ENCODE peak calls at places on chromosomes 1 and 21, in nine cellular contexts. One of them, this sample, is unnamed.

GRCh38 chr21:45390121-45390751 is 14.7 kb upstream of the COL18A1 start:
- DNase-seq in GM12892: no peak
- DNase-seq in activated naive CD4-positive, alpha-beta T cell treated with Interleukin-2 at 50 U/mL for 16 hours: no peak
- DNase-seq in GM03348: no peak
- DNase-seq in RPMI8226: no peak
- DNase-seq in stimulated activated CD4-positive, alpha-beta T cell treated with anti-CD3 and anti-CD28 coated beads, TNF-alpha, amount 100 ng/mL, for 4 hours: no peak
- DNase-seq in naive B cell: no peak
- DNase-seq in amygdala: no peak
- DNase-seq in amniotic stem cell: no peak
- DNase-seq in this sample: no peak

GRCh38 chr1:39657923-39658485 is 13.9 kb downstream of the NT5C1A start:
- DNase-seq in GM12892: peak
- DNase-seq in activated naive CD4-positive, alpha-beta T cell treated with Interleukin-2 at 50 U/mL for 16 hours: peak
- DNase-seq in GM03348: peak
- DNase-seq in RPMI8226: peak
- DNase-seq in stimulated activated CD4-positive, alpha-beta T cell treated with anti-CD3 and anti-CD28 coated beads, TNF-alpha, amount 100 ng/mL, for 4 hours: peak
- DNase-seq in naive B cell: peak
- DNase-seq in amygdala: peak
- DNase-seq in amniotic stem cell: peak
- DNase-seq in this sample: peak

GRCh38 chr1:225871374-225872074 is 10.7 kb downstream of the TMEM63A start:
- DNase-seq in GM12892: no peak
- DNase-seq in activated naive CD4-positive, alpha-beta T cell treated with Interleukin-2 at 50 U/mL for 16 hours: no peak
- DNase-seq in GM03348: no peak
- DNase-seq in RPMI8226: no peak
- DNase-seq in stimulated activated CD4-positive, alpha-beta T cell treated with anti-CD3 and anti-CD28 coated beads, TNF-alpha, amount 100 ng/mL, for 4 hours: no peak
- DNase-seq in naive B cell: no peak
- DNase-seq in amygdala: no peak
- DNase-seq in amniotic stem cell: no peak
- DNase-seq in this sample: no peak

GRCh38 chr1:235663628-235664027 is 14.0 kb upstream of the GNG4 start:
- DNase-seq in GM12892: no peak
- DNase-seq in activated naive CD4-positive, alpha-beta T cell treated with Interleukin-2 at 50 U/mL for 16 hours: no peak
- DNase-seq in GM03348: no peak
- DNase-seq in RPMI8226: peak
- DNase-seq in stimulated activated CD4-positive, alpha-beta T cell treated with anti-CD3 and anti-CD28 coated beads, TNF-alpha, amount 100 ng/mL, for 4 hours: no peak
- DNase-seq in naive B cell: no peak
- DNase-seq in amygdala: no peak
- DNase-seq in amniotic stem cell: no peak
- DNase-seq in this sample: no peak

GRCh38 chr1:178818416-178818815 is 52.5 kb downstream of the ANGPTL1 start:
- DNase-seq in GM12892: no peak
- DNase-seq in activated naive CD4-positive, alpha-beta T cell treated with Interleukin-2 at 50 U/mL for 16 hours: no peak
- DNase-seq in GM03348: peak
- DNase-seq in RPMI8226: no peak
- DNase-seq in stimulated activated CD4-positive, alpha-beta T cell treated with anti-CD3 and anti-CD28 coated beads, TNF-alpha, amount 100 ng/mL, for 4 hours: no peak
- DNase-seq in naive B cell: no peak
- DNase-seq in amygdala: no peak
- DNase-seq in amniotic stem cell: peak
- DNase-seq in this sample: peak

GRCh38 chr1:78145105-78145580 is 99.4 kb downstream of the GIPC2 start:
- DNase-seq in GM12892: no peak
- DNase-seq in activated naive CD4-positive, alpha-beta T cell treated with Interleukin-2 at 50 U/mL for 16 hours: peak
- DNase-seq in GM03348: peak
- DNase-seq in RPMI8226: peak
- DNase-seq in stimulated activated CD4-positive, alpha-beta T cell treated with anti-CD3 and anti-CD28 coated beads, TNF-alpha, amount 100 ng/mL, for 4 hours: peak
- DNase-seq in naive B cell: peak
- DNase-seq in amygdala: peak
- DNase-seq in amniotic stem cell: peak
- DNase-seq in this sample: peak

GRCh38 chr1:209885403-209886218 is 52.4 kb upstream of the SYT14 start:
- DNase-seq in GM12892: no peak
- DNase-seq in activated naive CD4-positive, alpha-beta T cell treated with Interleukin-2 at 50 U/mL for 16 hours: no peak
- DNase-seq in GM03348: no peak
- DNase-seq in RPMI8226: no peak
- DNase-seq in stimulated activated CD4-positive, alpha-beta T cell treated with anti-CD3 and anti-CD28 coated beads, TNF-alpha, amount 100 ng/mL, for 4 hours: no peak
- DNase-seq in naive B cell: no peak
- DNase-seq in amygdala: no peak
- DNase-seq in amniotic stem cell: no peak
- DNase-seq in this sample: no peak

GRCh38 chr1:7470904-7471638 is 300.0 kb upstream of the VAMP3 start:
- DNase-seq in GM12892: no peak
- DNase-seq in activated naive CD4-positive, alpha-beta T cell treated with Interleukin-2 at 50 U/mL for 16 hours: no peak
- DNase-seq in GM03348: peak
- DNase-seq in RPMI8226: peak
- DNase-seq in stimulated activated CD4-positive, alpha-beta T cell treated with anti-CD3 and anti-CD28 coated beads, TNF-alpha, amount 100 ng/mL, for 4 hours: no peak
- DNase-seq in naive B cell: no peak
- DNase-seq in amygdala: no peak
- DNase-seq in amniotic stem cell: peak
- DNase-seq in this sample: peak

GRCh38 chr1:228273720-228274451 is 66.0 kb downstream of the OBSCN start:
- DNase-seq in GM12892: no peak
- DNase-seq in activated naive CD4-positive, alpha-beta T cell treated with Interleukin-2 at 50 U/mL for 16 hours: no peak
- DNase-seq in GM03348: no peak
- DNase-seq in RPMI8226: no peak
- DNase-seq in stimulated activated CD4-positive, alpha-beta T cell treated with anti-CD3 and anti-CD28 coated beads, TNF-alpha, amount 100 ng/mL, for 4 hours: no peak
- DNase-seq in naive B cell: no peak
- DNase-seq in amygdala: no peak
- DNase-seq in amniotic stem cell: no peak
- DNase-seq in this sample: no peak

GRCh38 chr1:31372051-31372450 is 825 bp downstream of the FABP3 start:
- DNase-seq in GM12892: no peak
- DNase-seq in activated naive CD4-positive, alpha-beta T cell treated with Interleukin-2 at 50 U/mL for 16 hours: no peak
- DNase-seq in GM03348: no peak
- DNase-seq in RPMI8226: no peak
- DNase-seq in stimulated activated CD4-positive, alpha-beta T cell treated with anti-CD3 and anti-CD28 coated beads, TNF-alpha, amount 100 ng/mL, for 4 hours: no peak
- DNase-seq in naive B cell: no peak
- DNase-seq in amygdala: no peak
- DNase-seq in amniotic stem cell: no peak
- DNase-seq in this sample: no peak

GRCh38 chr21:23452384-23453083 is 2154.7 kb downstream of the MRPL39 start:
- DNase-seq in GM12892: no peak
- DNase-seq in activated naive CD4-positive, alpha-beta T cell treated with Interleukin-2 at 50 U/mL for 16 hours: no peak
- DNase-seq in GM03348: no peak
- DNase-seq in RPMI8226: peak
- DNase-seq in stimulated activated CD4-positive, alpha-beta T cell treated with anti-CD3 and anti-CD28 coated beads, TNF-alpha, amount 100 ng/mL, for 4 hours: no peak
- DNase-seq in naive B cell: peak
- DNase-seq in amygdala: no peak
- DNase-seq in amniotic stem cell: no peak
- DNase-seq in this sample: no peak

GRCh38 chr21:44518684-44519083 is 21.3 kb downstream of the KRTAP10-1 start:
- DNase-seq in GM12892: no peak
- DNase-seq in activated naive CD4-positive, alpha-beta T cell treated with Interleukin-2 at 50 U/mL for 16 hours: no peak
- DNase-seq in GM03348: no peak
- DNase-seq in RPMI8226: no peak
- DNase-seq in stimulated activated CD4-positive, alpha-beta T cell treated with anti-CD3 and anti-CD28 coated beads, TNF-alpha, amount 100 ng/mL, for 4 hours: no peak
- DNase-seq in naive B cell: no peak
- DNase-seq in amygdala: no peak
- DNase-seq in amniotic stem cell: no peak
- DNase-seq in this sample: no peak

GRCh38 chr1:24702511-24703293 is 42.5 kb upstream of the CLIC4 start:
- DNase-seq in GM12892: no peak
- DNase-seq in activated naive CD4-positive, alpha-beta T cell treated with Interleukin-2 at 50 U/mL for 16 hours: no peak
- DNase-seq in GM03348: no peak
- DNase-seq in RPMI8226: no peak
- DNase-seq in stimulated activated CD4-positive, alpha-beta T cell treated with anti-CD3 and anti-CD28 coated beads, TNF-alpha, amount 100 ng/mL, for 4 hours: no peak
- DNase-seq in naive B cell: no peak
- DNase-seq in amygdala: no peak
- DNase-seq in amniotic stem cell: no peak
- DNase-seq in this sample: peak

GRCh38 chr1:209266590-209267172 is 316.8 kb upstream of the CAMK1G start:
- DNase-seq in GM12892: no peak
- DNase-seq in activated naive CD4-positive, alpha-beta T cell treated with Interleukin-2 at 50 U/mL for 16 hours: no peak
- DNase-seq in GM03348: no peak
- DNase-seq in RPMI8226: no peak
- DNase-seq in stimulated activated CD4-positive, alpha-beta T cell treated with anti-CD3 and anti-CD28 coated beads, TNF-alpha, amount 100 ng/mL, for 4 hours: no peak
- DNase-seq in naive B cell: no peak
- DNase-seq in amygdala: no peak
- DNase-seq in amniotic stem cell: no peak
- DNase-seq in this sample: no peak

GRCh38 chr1:211606914-211607751 is 28.2 kb upstream of the SLC30A1 start:
- DNase-seq in GM12892: peak
- DNase-seq in activated naive CD4-positive, alpha-beta T cell treated with Interleukin-2 at 50 U/mL for 16 hours: peak
- DNase-seq in GM03348: no peak
- DNase-seq in RPMI8226: peak
- DNase-seq in stimulated activated CD4-positive, alpha-beta T cell treated with anti-CD3 and anti-CD28 coated beads, TNF-alpha, amount 100 ng/mL, for 4 hours: no peak
- DNase-seq in naive B cell: peak
- DNase-seq in amygdala: peak
- DNase-seq in amniotic stem cell: no peak
- DNase-seq in this sample: peak

GRCh38 chr1:10602936-10603335 is 128.2 kb downstream of the PEX14 start:
- DNase-seq in GM12892: no peak
- DNase-seq in activated naive CD4-positive, alpha-beta T cell treated with Interleukin-2 at 50 U/mL for 16 hours: no peak
- DNase-seq in GM03348: no peak
- DNase-seq in RPMI8226: no peak
- DNase-seq in stimulated activated CD4-positive, alpha-beta T cell treated with anti-CD3 and anti-CD28 coated beads, TNF-alpha, amount 100 ng/mL, for 4 hours: no peak
- DNase-seq in naive B cell: no peak
- DNase-seq in amygdala: no peak
- DNase-seq in amniotic stem cell: no peak
- DNase-seq in this sample: no peak

This sample was measured in EH.